ENCODE peak calls at places on chromosomes 7 and 10, in four cellular contexts. One of them, this sample, is unnamed.

GRCh38 chr7:140042386-140042670 is 20.4 kb downstream of the PARP12 start:
- DNase-seq in astrocyte of the spinal cord: no peak
- DNase-seq in adrenal gland: peak
- DNase-seq in ascending aorta: no peak
- DNase-seq in this sample: no peak

GRCh38 chr7:16786257-16786656 is 18.5 kb downstream of the AGR2 start:
- DNase-seq in astrocyte of the spinal cord: no peak
- DNase-seq in adrenal gland: no peak
- DNase-seq in ascending aorta: no peak
- DNase-seq in this sample: no peak

GRCh38 chr10:117477961-117478670 is 64.4 kb upstream of the EMX2 start:
- DNase-seq in astrocyte of the spinal cord: peak
- DNase-seq in adrenal gland: no peak
- DNase-seq in ascending aorta: no peak
- DNase-seq in this sample: peak

GRCh38 chr7:117875566-117875965 is 2.3 kb upstream of the CTTNBP2 start:
- DNase-seq in astrocyte of the spinal cord: peak
- DNase-seq in adrenal gland: peak
- DNase-seq in ascending aorta: no peak
- DNase-seq in this sample: no peak

GRCh38 chr7:72362246-72362645 is 49.9 kb downstream of the CALN1 start:
- DNase-seq in astrocyte of the spinal cord: no peak
- DNase-seq in adrenal gland: no peak
- DNase-seq in ascending aorta: no peak
- DNase-seq in this sample: no peak

GRCh38 chr10:27819781-27820531 is 74.3 kb upstream of the MKX start:
- DNase-seq in astrocyte of the spinal cord: peak
- DNase-seq in adrenal gland: peak
- DNase-seq in ascending aorta: peak
- DNase-seq in this sample: peak

GRCh38 chr10:103692421-103693069 is 162.8 kb downstream of the SH3PXD2A start:
- DNase-seq in astrocyte of the spinal cord: no peak
- DNase-seq in adrenal gland: no peak
- DNase-seq in ascending aorta: no peak
- DNase-seq in this sample: no peak

GRCh38 chr7:128347573-128348147 is 4.0 kb upstream of the RBM28 start:
- DNase-seq in astrocyte of the spinal cord: peak
- DNase-seq in adrenal gland: peak
- DNase-seq in ascending aorta: no peak
- DNase-seq in this sample: peak

GRCh38 chr10:124308351-124308645 is 110.4 kb downstream of the OAT start:
- DNase-seq in astrocyte of the spinal cord: no peak
- DNase-seq in adrenal gland: no peak
- DNase-seq in ascending aorta: no peak
- DNase-seq in this sample: no peak

GRCh38 chr7:136869006-136869961 is 832 bp downstream of the CHRM2 start:
- DNase-seq in astrocyte of the spinal cord: peak
- DNase-seq in adrenal gland: no peak
- DNase-seq in ascending aorta: no peak
- DNase-seq in this sample: no peak

GRCh38 chr10:78063236-78063635 is 29.6 kb downstream of the RPS24 start:
- DNase-seq in astrocyte of the spinal cord: no peak
- DNase-seq in adrenal gland: no peak
- DNase-seq in ascending aorta: no peak
- DNase-seq in this sample: no peak

GRCh38 chr7:104328970-104329825 is 795 bp downstream of the LHFPL3 start:
- DNase-seq in astrocyte of the spinal cord: no peak
- DNase-seq in adrenal gland: no peak
- DNase-seq in ascending aorta: no peak
- DNase-seq in this sample: no peak

GRCh38 chr7:130275826-130276291 is 9.2 kb downstream of the CPA2 start:
- DNase-seq in astrocyte of the spinal cord: no peak
- DNase-seq in adrenal gland: no peak
- DNase-seq in ascending aorta: no peak
- DNase-seq in this sample: peak

GRCh38 chr10:60981012-60981411 is 37.0 kb upstream of the RHOBTB1 start:
- DNase-seq in astrocyte of the spinal cord: no peak
- DNase-seq in adrenal gland: no peak
- DNase-seq in ascending aorta: no peak
- DNase-seq in this sample: no peak

GRCh38 chr7:132092106-132092505 is 484.2 kb downstream of the PLXNA4 start:
- DNase-seq in astrocyte of the spinal cord: no peak
- DNase-seq in adrenal gland: no peak
- DNase-seq in ascending aorta: peak
- DNase-seq in this sample: no peak

GRCh38 chr10:16609195-16609594 is 87.5 kb upstream of the C1QL3 start:
- DNase-seq in astrocyte of the spinal cord: no peak
- DNase-seq in adrenal gland: no peak
- DNase-seq in ascending aorta: no peak
- DNase-seq in this sample: no peak

GRCh38 chr10:52284416-52285013 is 29.6 kb upstream of the DKK1 start:
- DNase-seq in astrocyte of the spinal cord: no peak
- DNase-seq in adrenal gland: no peak
- DNase-seq in ascending aorta: no peak
- DNase-seq in this sample: no peak

GRCh38 chr10:60139798-60140566 is 233.6 kb upstream of the CCDC6 start:
- DNase-seq in astrocyte of the spinal cord: peak
- DNase-seq in adrenal gland: no peak
- DNase-seq in ascending aorta: no peak
- DNase-seq in this sample: peak

DNA sequence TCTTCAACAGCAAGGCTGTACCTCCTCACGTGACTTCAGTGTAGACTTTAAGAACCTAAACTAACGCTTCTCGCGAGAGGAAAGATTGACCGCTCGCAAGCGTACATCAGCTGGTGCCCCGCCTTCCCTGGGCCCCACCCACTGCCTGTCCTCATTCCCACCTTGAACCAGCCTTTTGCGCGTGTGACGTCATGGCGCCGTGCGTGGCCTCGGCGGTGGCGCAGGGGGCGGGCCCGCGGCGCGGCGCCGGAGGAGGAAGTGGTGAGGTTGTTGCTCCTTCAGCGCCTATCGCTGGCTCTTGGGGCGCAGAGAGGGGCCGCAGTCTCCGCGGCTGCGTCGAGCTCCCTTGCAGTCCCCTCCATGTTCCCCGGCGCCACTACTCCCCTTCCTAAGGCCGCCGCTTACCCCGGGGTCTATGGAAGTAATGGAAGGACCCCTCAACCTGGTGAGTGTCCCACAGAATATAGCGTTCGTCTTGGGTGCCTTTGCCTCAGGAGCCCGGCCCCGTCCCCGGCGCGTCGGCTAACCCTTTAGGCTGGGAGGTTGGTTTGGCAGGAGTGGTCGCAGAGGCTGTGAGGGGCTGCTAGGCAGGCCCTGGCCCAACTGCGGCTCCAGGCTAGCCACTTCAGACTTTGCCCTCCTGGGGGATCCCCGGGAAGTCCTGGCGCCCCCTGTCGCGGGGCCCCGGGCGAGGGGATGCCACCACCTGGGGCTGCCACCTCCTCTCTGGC is at the start of gene NRBF2:
- DNase-seq in astrocyte of the spinal cord: peak
- DNase-seq in adrenal gland: peak
- DNase-seq in ascending aorta: peak
- DNase-seq in this sample: peak
- TF ChIP-seq CTCF in astrocyte of the spinal cord: peak
- TF ChIP-seq CTCF in adrenal gland: no peak
- TF ChIP-seq CTCF in ascending aorta: peak
- TF ChIP-seq CTCF in this sample: peak

GRCh38 chr7:73622909-73623797 is 1.2 kb downstream of the MLXIPL start:
- DNase-seq in astrocyte of the spinal cord: no peak
- DNase-seq in adrenal gland: peak
- DNase-seq in ascending aorta: peak
- DNase-seq in this sample: peak
- H3K4me3 ChIP-seq in astrocyte of the spinal cord: no peak
- H3K4me3 ChIP-seq in adrenal gland: peak
- H3K4me3 ChIP-seq in ascending aorta: peak
- H3K4me3 ChIP-seq in this sample: no peak

DNA sequence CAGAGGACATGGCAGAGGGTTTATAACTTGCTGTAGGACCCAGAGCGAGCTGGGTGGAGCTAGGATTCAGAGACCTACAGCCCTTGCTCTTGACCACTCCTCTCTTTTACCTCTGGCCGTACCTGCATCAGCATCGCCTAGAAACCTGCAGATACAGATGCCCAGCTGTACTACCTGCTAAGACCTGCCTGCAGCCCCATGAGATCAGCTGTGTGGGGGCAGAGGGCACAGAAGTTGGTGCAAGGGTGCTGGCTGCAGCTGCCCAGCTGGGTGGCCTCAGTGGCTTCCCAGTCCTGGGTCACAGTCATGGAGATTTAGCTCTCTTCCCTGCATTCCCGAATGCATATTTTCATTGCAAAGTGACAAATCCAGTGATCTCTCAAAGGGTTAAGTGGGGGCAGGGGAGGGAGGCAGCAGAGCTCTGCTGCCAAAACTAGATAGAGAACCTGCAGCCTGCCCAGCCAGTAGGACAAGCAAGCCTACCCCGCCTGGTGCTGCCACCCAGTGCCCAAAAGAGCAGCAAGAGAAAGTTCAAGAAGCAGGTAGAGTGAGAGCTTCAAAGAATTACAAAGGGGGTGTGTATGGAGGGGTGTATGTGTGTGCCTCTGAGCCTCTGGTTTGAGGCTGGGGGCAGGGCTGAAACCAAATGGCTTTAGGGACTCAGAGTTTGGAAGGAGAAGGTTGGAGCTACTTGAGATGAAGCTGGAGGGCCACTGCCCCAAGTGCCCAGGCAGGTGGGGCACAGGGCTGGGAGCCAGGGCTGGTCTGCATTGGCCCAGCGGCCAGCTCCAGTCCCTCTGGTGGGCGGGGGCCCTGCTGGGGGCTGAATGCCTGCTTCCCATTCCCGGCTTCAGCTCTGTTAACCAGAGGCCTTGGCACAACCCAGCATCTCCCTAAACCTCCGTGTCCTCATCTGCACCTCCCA is 6.8 kb downstream of the FAM241B start:
- DNase-seq in astrocyte of the spinal cord: no peak
- DNase-seq in adrenal gland: no peak
- DNase-seq in ascending aorta: no peak
- DNase-seq in this sample: no peak
- TF ChIP-seq CTCF in astrocyte of the spinal cord: peak
- TF ChIP-seq CTCF in adrenal gland: no peak
- TF ChIP-seq CTCF in ascending aorta: peak
- TF ChIP-seq CTCF in this sample: peak

GRCh38 chr10:71216751-71217265 is 4.4 kb downstream of the UNC5B start:
- DNase-seq in astrocyte of the spinal cord: peak
- DNase-seq in adrenal gland: peak
- DNase-seq in ascending aorta: peak
- DNase-seq in this sample: peak

GRCh38 chr10:71219918-71220688 is 7.7 kb downstream of the UNC5B start:
- DNase-seq in astrocyte of the spinal cord: no peak
- DNase-seq in adrenal gland: peak
- DNase-seq in ascending aorta: peak
- DNase-seq in this sample: no peak

GRCh38 chr10:71218833-71219120 is 6.4 kb downstream of the UNC5B start:
- DNase-seq in astrocyte of the spinal cord: no peak
- DNase-seq in adrenal gland: peak
- DNase-seq in ascending aorta: peak
- DNase-seq in this sample: no peak

GRCh38 chr10:71217266-71218045 is 5.1 kb downstream of the UNC5B start:
- DNase-seq in astrocyte of the spinal cord: peak
- DNase-seq in adrenal gland: peak
- DNase-seq in ascending aorta: peak
- DNase-seq in this sample: peak

DNA sequence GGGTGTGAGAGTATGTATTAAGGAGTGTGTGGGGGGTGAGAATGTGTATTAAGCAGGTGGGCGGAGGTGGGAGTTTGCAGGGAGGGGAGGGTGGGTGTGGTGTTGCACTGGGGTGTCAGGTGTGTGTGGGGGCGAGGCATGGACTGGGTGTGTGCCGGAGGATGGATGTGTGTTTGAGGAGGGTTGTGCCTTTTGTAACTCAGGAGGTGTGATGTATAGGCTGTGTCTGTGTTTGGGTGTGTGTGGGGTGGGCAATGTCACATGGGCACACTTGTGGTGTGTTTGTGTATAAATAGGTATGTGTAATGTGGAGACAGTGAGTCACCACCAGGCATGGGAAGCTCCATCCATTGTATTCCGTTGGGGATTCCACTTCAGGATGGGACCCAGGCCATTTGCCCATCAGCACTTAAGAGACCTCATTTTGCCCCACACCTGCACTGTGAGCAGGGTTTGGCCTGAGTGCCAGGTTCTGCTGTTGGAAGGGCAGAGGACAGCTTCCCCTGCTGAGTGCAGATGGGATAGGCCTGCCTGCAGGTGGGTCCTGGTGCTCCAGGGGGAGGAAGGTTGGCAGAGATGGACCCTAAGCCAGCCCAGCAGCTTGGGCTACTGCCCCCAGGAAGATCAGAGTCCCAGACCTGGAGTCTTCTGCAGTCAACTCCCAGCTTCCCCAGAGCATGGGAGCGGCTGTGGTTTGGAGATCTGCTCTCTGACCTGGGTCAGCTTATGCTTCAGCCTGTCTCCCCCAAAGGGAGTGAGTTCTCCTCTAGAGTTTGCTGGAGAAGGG is 5.9 kb downstream of the UNC5B start:
- DNase-seq in astrocyte of the spinal cord: peak
- DNase-seq in adrenal gland: peak
- DNase-seq in ascending aorta: peak
- DNase-seq in this sample: peak
- H3K4me3 ChIP-seq in astrocyte of the spinal cord: peak
- H3K4me3 ChIP-seq in adrenal gland: no peak
- H3K4me3 ChIP-seq in ascending aorta: no peak
- H3K4me3 ChIP-seq in this sample: peak